ENCODE peak calls at places on chromosomes 12 and 14, in seven cellular contexts. A, G, X, R, P, D and L are unnamed samples.

GRCh38 chr12:47878918-47879481 is 25.8 kb downstream of the VDR start:
- DNase-seq in A (no peak), G (no peak), X (no peak), R (no peak), P (no peak), D (no peak), L (no peak)

GRCh38 chr12:58364389-58365086 is 423.2 kb downstream of the ATP23 start:
- DNase-seq in A (peak), G (peak), X (no peak), R (no peak), P (no peak), D (no peak), L (peak)

GRCh38 chr14:94575730-94576585 is 5.3 kb upstream of the SERPINA5 start:
- DNase-seq in A (no peak), G (no peak), X (no peak), R (no peak), P (no peak), D (no peak), L (peak)

GRCh38 chr12:13181375-13182070 is 15.0 kb upstream of the EMP1 start:
- DNase-seq in A (no peak), G (no peak), X (no peak), R (no peak), P (no peak), D (no peak), L (no peak)

GRCh38 chr12:120366341-120366705 is 2.6 kb downstream of the MSI1 start:
- DNase-seq in A (no peak), G (no peak), X (no peak), R (no peak), P (no peak), D (no peak), L (no peak)

GRCh38 chr14:57501039-57501557 is 7.4 kb upstream of the CCDC198 start:
- DNase-seq in A (peak), G (no peak), X (no peak), R (no peak), P (no peak), D (no peak), L (no peak)

GRCh38 chr14:31834616-31835015 is 242.5 kb upstream of the ARHGAP5 start:
- DNase-seq in A (peak), G (no peak), X (no peak), R (no peak), P (no peak), D (no peak), L (peak)

GRCh38 chr12:40632933-40633332 is 59.3 kb upstream of the CNTN1 start:
- DNase-seq in A (no peak), G (no peak), X (no peak), R (no peak), P (no peak), D (no peak), L (no peak)

DNA sequence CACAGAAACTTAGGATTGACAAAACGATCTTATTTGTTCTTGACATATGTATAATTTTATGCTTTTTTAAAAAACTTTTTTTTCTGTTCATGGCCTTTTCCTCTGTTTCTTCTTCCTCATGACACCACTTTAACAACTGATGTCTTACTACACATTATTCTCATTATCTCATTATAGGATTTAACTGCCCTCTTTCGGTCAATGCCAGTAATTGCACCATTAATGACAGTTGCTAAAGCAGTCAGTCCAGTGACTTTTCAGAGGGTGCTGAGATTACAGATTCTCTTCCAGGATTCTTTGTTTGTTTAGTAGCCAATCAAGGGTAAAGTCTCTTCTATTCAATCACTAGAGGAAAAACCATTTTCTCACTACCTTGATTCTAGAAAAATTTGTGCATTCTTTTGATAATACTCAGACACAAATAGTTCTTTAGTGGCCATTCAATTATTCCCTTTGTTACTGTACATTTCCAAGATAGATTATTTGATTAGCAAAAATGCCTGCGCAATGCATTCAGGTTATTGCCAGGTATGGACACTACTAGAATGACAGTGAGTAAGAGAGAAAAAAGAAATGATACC is 50.1 kb downstream of the KLRG1 start:
- DNase-seq in A (peak), G (peak), X (peak), R (no peak), P (no peak), D (no peak), L (peak)
- TF ChIP-seq CTCF in A (peak), G (peak), X (peak), R (peak), P (peak), D (peak), L (peak)

DNA sequence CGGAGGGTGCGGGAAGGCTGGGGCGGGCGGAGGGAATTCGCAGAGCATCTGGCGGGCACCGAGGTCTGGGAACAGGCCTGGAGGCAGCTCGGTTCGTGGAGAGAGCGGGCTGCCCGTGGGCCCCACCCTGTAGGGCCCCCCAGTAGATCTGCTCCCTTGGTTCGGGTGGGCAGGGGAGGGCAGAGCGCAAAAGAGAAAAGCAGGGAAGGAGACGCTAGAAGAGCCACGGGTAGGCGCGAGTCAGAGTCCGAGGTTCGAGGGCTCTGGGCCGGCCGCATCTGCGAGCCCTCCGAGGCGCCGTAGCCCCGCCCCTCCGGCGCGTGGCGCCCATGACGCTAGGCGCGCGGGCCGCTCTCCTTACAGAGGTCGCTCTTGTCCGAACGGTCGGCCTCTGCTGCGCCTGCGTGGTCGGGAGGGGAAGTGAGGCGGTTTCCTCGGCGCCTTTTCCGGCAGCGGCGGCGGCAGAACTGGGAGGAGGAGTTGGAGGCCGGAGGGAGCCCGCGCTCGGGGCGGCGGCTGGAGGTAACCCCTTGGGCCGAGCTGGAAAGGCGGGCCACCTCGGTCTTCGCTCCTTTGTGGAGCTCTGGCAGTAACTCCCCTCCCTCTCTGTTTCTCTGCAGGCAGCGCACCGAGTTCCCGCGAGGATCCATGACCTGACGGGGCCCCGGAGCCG is at the start of gene ARF6:
- DNase-seq in A (peak), G (peak), X (peak), R (peak), P (peak), D (peak), L (peak)
- TF ChIP-seq CTCF in A (peak), G (no peak), X (peak), R (no peak), P (peak), D (no peak), L (peak)

GRCh38 chr12:113049976-113050742 is 6.4 kb upstream of the DTX1 start:
- DNase-seq in A (peak), G (no peak), X (peak), R (no peak), P (peak), D (no peak), L (no peak)
- TF ChIP-seq CTCF in A (peak), G (peak), X (peak), R (peak), P (peak), D (peak), L (peak)

GRCh38 chr14:29518335-29518734 is 409.3 kb downstream of the PRKD1 start:
- DNase-seq in A (peak), G (no peak), X (no peak), R (no peak), P (no peak), D (no peak), L (no peak)
- TF ChIP-seq CTCF in A (peak), G (no peak), X (peak), R (no peak), P (peak), D (peak), L (peak)